ENCODE peak calls at places on chromosome 16, in seven cellular contexts. X, O, W, R, T, I and U are unnamed samples.

GRCh38 chr16:921321-921905 is 49.4 kb downstream of the LMF1 start:
- DNase-seq in T (no peak), I (no peak), O (no peak), W (no peak), X (no peak), R (no peak), U (no peak)

GRCh38 chr16:48152226-48152625 is 3.6 kb downstream of the ABCC12 start:
- DNase-seq in T (no peak), X (no peak), W (no peak), R (no peak), O (no peak), I (no peak), U (no peak)

GRCh38 chr16:83779881-83780280 is 27.9 kb upstream of the HSBP1 start:
- DNase-seq in X (no peak), W (no peak), O (no peak), I (no peak), T (no peak), R (no peak), U (no peak)

GRCh38 chr16:6753553-6753952 is 579.1 kb upstream of the RBFOX1 start:
- DNase-seq in R (no peak), X (no peak), T (no peak), W (no peak), O (no peak), I (no peak), U (no peak)

GRCh38 chr16:81885976-81886586 is 107.0 kb downstream of the PLCG2 start:
- DNase-seq in O (no peak), T (no peak), W (peak), I (no peak), R (peak), X (no peak), U (no peak)

GRCh38 chr16:57689772-57690558 is 4.6 kb upstream of the DRC7 start:
- DNase-seq in T (peak), W (peak), X (no peak), R (peak), I (no peak), O (peak), U (peak)

GRCh38 chr16:83626676-83627075 is 181.1 kb upstream of the HSBP1 start:
- DNase-seq in X (no peak), I (no peak), T (no peak), W (no peak), R (no peak), O (no peak), U (no peak)

GRCh38 chr16:49158029-49158642 is 123.5 kb downstream of the CBLN1 start:
- DNase-seq in W (peak), O (peak), I (no peak), X (no peak), R (peak), T (no peak), U (no peak)

GRCh38 chr16:14013571-14014283 is 57.4 kb upstream of the MRTFB start:
- DNase-seq in W (peak), X (peak), I (peak), R (no peak), T (no peak), O (no peak), U (no peak)

GRCh38 chr16:81932668-81933067 is 78.6 kb downstream of the SDR42E1 start:
- DNase-seq in X (no peak), I (no peak), R (no peak), T (no peak), O (no peak), W (no peak), U (no peak)

GRCh38 chr16:77212736-77213541 is 13.7 kb downstream of the SYCE1L start:
- DNase-seq in W (peak), T (peak), I (no peak), X (no peak), O (peak), R (peak), U (peak)

DNA sequence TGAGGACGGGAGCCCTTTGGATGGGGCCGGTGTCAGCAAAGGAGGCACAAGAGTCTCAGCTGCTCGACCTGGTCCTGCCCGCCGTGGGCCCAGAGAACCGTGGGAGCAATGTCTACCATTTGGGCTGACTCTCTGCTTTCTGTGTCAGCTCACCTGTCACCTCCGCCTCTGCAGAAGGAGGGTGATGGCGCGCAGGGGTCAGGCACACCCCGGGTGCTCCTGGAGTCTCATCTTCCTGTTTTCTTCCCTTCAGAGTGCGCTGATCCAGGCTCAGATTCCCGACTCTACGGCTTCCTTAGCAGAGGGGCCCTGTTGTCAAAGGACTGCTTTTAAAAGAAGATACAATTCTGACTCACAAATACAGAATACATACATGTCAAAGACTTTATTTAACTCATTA is 167.1 kb downstream of the BANP start:
- DNase-seq in W (no peak), R (no peak), I (no peak), O (no peak), X (no peak), T (no peak), U (no peak)
- H3K4me3 ChIP-seq in W (no peak), R (no peak), I (no peak), O (no peak), X (no peak), T (no peak), U (no peak)

GRCh38 chr16:67720236-67720635 is 1.1 kb upstream of the GFOD2 start:
- DNase-seq in W (no peak), T (no peak), I (no peak), O (no peak), X (no peak), R (no peak), U (no peak)
- H3K4me3 ChIP-seq in W (no peak), T (peak), I (no peak), O (peak), X (peak), R (no peak), U (peak)

GRCh38 chr16:85514601-85515318 is 98.4 kb upstream of the GSE1 start:
- DNase-seq in R (no peak), O (no peak), X (peak), T (no peak), W (no peak), I (peak), U (no peak)
- H3K4me3 ChIP-seq in R (no peak), O (no peak), X (no peak), T (no peak), W (no peak), I (no peak), U (no peak)

DNA sequence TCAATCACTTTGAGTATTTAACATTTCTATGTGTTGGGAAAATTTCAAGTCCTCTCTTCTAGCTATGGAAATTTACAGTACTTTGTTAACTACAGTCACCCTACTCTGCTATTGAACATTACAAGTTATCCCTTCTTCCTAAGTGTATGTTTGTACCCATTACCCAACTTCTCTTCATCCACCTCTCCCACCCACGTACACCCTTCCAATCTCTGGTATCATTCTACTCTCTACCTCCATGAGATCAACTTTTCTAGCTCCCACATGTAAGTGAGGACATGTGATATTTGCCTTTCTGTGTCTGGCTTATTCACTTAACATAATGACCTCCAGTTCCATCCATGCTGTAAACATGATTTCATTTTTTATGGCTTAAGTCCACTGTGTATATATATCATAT is 3.2 kb upstream of the ZNF688 start:
- DNase-seq in O (no peak), X (no peak), I (no peak), T (no peak), W (no peak), R (no peak), U (no peak)
- H3K4me3 ChIP-seq in O (no peak), X (no peak), I (no peak), T (no peak), W (no peak), R (no peak), U (no peak)

GRCh38 chr16:69329369-69330285 is 761 bp downstream of the PDF start:
- DNase-seq in X (no peak), O (no peak), I (no peak), R (no peak), T (no peak), W (no peak), U (peak)
- H3K4me3 ChIP-seq in X (peak), O (peak), I (peak), R (peak), T (peak), W (peak), U (peak)

DNA sequence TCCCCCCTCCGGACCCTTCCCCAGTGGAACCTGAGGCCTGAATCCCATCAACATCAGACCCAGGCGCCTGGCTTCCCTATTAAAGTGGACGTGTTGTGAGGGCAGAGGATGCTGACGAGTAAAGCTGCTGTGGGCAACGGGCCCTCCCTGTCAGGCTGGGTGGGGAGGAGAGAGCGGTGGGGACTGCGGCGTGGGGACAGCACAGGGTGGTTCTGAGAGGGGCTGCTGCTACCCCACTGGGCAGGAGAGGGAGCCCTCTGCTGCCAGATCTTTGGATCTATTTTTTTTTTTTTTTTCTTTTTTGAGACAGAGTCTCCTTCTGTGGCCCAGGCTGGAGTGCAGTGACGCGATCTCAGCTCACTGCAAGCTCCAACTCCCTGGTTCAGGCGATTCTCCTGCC is 5.9 kb downstream of the CA5A start:
- DNase-seq in X (no peak), W (peak), T (no peak), O (no peak), I (no peak), R (no peak), U (no peak)
- H3K4me3 ChIP-seq in X (no peak), W (no peak), T (no peak), O (no peak), I (no peak), R (no peak), U (no peak)

DNA sequence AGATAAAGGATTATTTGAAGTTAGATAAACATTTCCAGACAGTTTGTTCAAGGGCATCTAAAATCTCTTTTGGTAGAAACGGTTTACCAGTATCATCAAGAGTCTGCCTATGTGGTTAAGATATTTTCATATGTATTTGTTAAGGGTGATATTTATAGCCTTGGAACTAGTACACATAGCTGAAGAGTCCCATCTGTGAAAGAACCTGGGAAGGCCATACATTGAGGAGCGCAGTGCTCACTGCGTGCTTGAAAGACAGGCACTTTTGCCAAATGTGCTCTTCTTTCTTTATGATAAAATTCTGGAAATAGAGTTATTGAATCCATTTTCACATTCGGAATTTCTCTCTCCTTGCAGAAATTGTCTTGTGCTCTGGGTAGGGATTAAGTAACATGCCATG is 7.7 kb downstream of the IGSF6 start:
- DNase-seq in I (no peak), O (no peak), X (no peak), T (no peak), W (no peak), R (no peak), U (no peak)
- H3K4me3 ChIP-seq in I (no peak), O (peak), X (no peak), T (peak), W (no peak), R (peak), U (no peak)

GRCh38 chr16:67228034-67228785 is 1.3 kb downstream of the TMEM208 start:
- DNase-seq in O (no peak), X (no peak), I (no peak), R (no peak), T (no peak), W (no peak), U (no peak)
- H3K4me3 ChIP-seq in O (peak), X (peak), I (peak), R (peak), T (peak), W (no peak), U (peak)